ENCODE peak calls at places on chromosomes 7 and 10, in six cellular contexts. One of them, this sample, is unnamed.

GRCh38 chr7:91519241-91520200 is 255.3 kb downstream of the FZD1 start:
- DNase-seq in HT1080: peak
- DNase-seq in iPS DF 6.9: no peak
- DNase-seq in stimulated activated naive B cell treated with anti-CD40 and anti-IgM and Interleukin-4, amounts not matched to agents 10 μg/mL and 1 μg/mL and 100 μg/mL, for 72 hours: no peak
- DNase-seq in erythroblast: no peak
- DNase-seq in activated CD4-positive, alpha-beta T cell treated with anti-CD3 and anti-CD28 coated beads for 4 hours: no peak
- DNase-seq in this sample: no peak

GRCh38 chr7:17968791-17969715 is 28.8 kb upstream of the SNX13 start:
- DNase-seq in HT1080: no peak
- DNase-seq in stimulated activated naive B cell treated with anti-CD40 and anti-IgM and Interleukin-4, amounts not matched to agents 10 μg/mL and 1 μg/mL and 100 μg/mL, for 72 hours: no peak
- DNase-seq in iPS DF 6.9: no peak
- DNase-seq in activated CD4-positive, alpha-beta T cell treated with anti-CD3 and anti-CD28 coated beads for 4 hours: no peak
- DNase-seq in erythroblast: no peak
- DNase-seq in this sample: no peak

GRCh38 chr10:130763071-130763470 is 548.5 kb downstream of the TCERG1L start:
- DNase-seq in erythroblast: no peak
- DNase-seq in iPS DF 6.9: no peak
- DNase-seq in HT1080: no peak
- DNase-seq in stimulated activated naive B cell treated with anti-CD40 and anti-IgM and Interleukin-4, amounts not matched to agents 10 μg/mL and 1 μg/mL and 100 μg/mL, for 72 hours: no peak
- DNase-seq in activated CD4-positive, alpha-beta T cell treated with anti-CD3 and anti-CD28 coated beads for 4 hours: no peak
- DNase-seq in this sample: no peak

GRCh38 chr10:61815505-61815904 is 86.0 kb upstream of the ARID5B start:
- DNase-seq in iPS DF 6.9: no peak
- DNase-seq in HT1080: no peak
- DNase-seq in activated CD4-positive, alpha-beta T cell treated with anti-CD3 and anti-CD28 coated beads for 4 hours: no peak
- DNase-seq in erythroblast: no peak
- DNase-seq in stimulated activated naive B cell treated with anti-CD40 and anti-IgM and Interleukin-4, amounts not matched to agents 10 μg/mL and 1 μg/mL and 100 μg/mL, for 72 hours: no peak
- DNase-seq in this sample: no peak

GRCh38 chr10:70820976-70821750 is 5.4 kb downstream of the SGPL1 start:
- DNase-seq in HT1080: no peak
- DNase-seq in activated CD4-positive, alpha-beta T cell treated with anti-CD3 and anti-CD28 coated beads for 4 hours: no peak
- DNase-seq in stimulated activated naive B cell treated with anti-CD40 and anti-IgM and Interleukin-4, amounts not matched to agents 10 μg/mL and 1 μg/mL and 100 μg/mL, for 72 hours: no peak
- DNase-seq in erythroblast: peak
- DNase-seq in iPS DF 6.9: no peak
- DNase-seq in this sample: no peak

GRCh38 chr7:115047968-115048720 is 126.2 kb downstream of the MDFIC start:
- DNase-seq in erythroblast: no peak
- DNase-seq in stimulated activated naive B cell treated with anti-CD40 and anti-IgM and Interleukin-4, amounts not matched to agents 10 μg/mL and 1 μg/mL and 100 μg/mL, for 72 hours: no peak
- DNase-seq in HT1080: no peak
- DNase-seq in iPS DF 6.9: no peak
- DNase-seq in activated CD4-positive, alpha-beta T cell treated with anti-CD3 and anti-CD28 coated beads for 4 hours: no peak
- DNase-seq in this sample: no peak

GRCh38 chr10:97135464-97135863 is 50.3 kb downstream of the SLIT1 start:
- DNase-seq in activated CD4-positive, alpha-beta T cell treated with anti-CD3 and anti-CD28 coated beads for 4 hours: no peak
- DNase-seq in HT1080: no peak
- DNase-seq in erythroblast: no peak
- DNase-seq in stimulated activated naive B cell treated with anti-CD40 and anti-IgM and Interleukin-4, amounts not matched to agents 10 μg/mL and 1 μg/mL and 100 μg/mL, for 72 hours: no peak
- DNase-seq in iPS DF 6.9: no peak
- DNase-seq in this sample: no peak

GRCh38 chr7:14020339-14020900 is 31.0 kb upstream of the ETV1 start:
- DNase-seq in iPS DF 6.9: no peak
- DNase-seq in activated CD4-positive, alpha-beta T cell treated with anti-CD3 and anti-CD28 coated beads for 4 hours: no peak
- DNase-seq in erythroblast: no peak
- DNase-seq in HT1080: peak
- DNase-seq in stimulated activated naive B cell treated with anti-CD40 and anti-IgM and Interleukin-4, amounts not matched to agents 10 μg/mL and 1 μg/mL and 100 μg/mL, for 72 hours: no peak
- DNase-seq in this sample: no peak

GRCh38 chr7:2478800-2479199 is 2.6 kb upstream of the GRIFIN start:
- DNase-seq in erythroblast: no peak
- DNase-seq in activated CD4-positive, alpha-beta T cell treated with anti-CD3 and anti-CD28 coated beads for 4 hours: no peak
- DNase-seq in iPS DF 6.9: no peak
- DNase-seq in stimulated activated naive B cell treated with anti-CD40 and anti-IgM and Interleukin-4, amounts not matched to agents 10 μg/mL and 1 μg/mL and 100 μg/mL, for 72 hours: no peak
- DNase-seq in HT1080: no peak
- DNase-seq in this sample: no peak

GRCh38 chr7:42091461-42092229 is 145.4 kb downstream of the GLI3 start:
- DNase-seq in stimulated activated naive B cell treated with anti-CD40 and anti-IgM and Interleukin-4, amounts not matched to agents 10 μg/mL and 1 μg/mL and 100 μg/mL, for 72 hours: no peak
- DNase-seq in erythroblast: no peak
- DNase-seq in activated CD4-positive, alpha-beta T cell treated with anti-CD3 and anti-CD28 coated beads for 4 hours: no peak
- DNase-seq in HT1080: no peak
- DNase-seq in iPS DF 6.9: peak
- DNase-seq in this sample: no peak

GRCh38 chr7:117023325-117023854 is 70.1 kb downstream of the ST7 start:
- DNase-seq in HT1080: no peak
- DNase-seq in activated CD4-positive, alpha-beta T cell treated with anti-CD3 and anti-CD28 coated beads for 4 hours: no peak
- DNase-seq in stimulated activated naive B cell treated with anti-CD40 and anti-IgM and Interleukin-4, amounts not matched to agents 10 μg/mL and 1 μg/mL and 100 μg/mL, for 72 hours: no peak
- DNase-seq in iPS DF 6.9: no peak
- DNase-seq in erythroblast: no peak
- DNase-seq in this sample: no peak

GRCh38 chr10:46525177-46525823 is 31.2 kb downstream of the GPRIN2 start:
- DNase-seq in activated CD4-positive, alpha-beta T cell treated with anti-CD3 and anti-CD28 coated beads for 4 hours: no peak
- DNase-seq in erythroblast: peak
- DNase-seq in HT1080: peak
- DNase-seq in iPS DF 6.9: no peak
- DNase-seq in stimulated activated naive B cell treated with anti-CD40 and anti-IgM and Interleukin-4, amounts not matched to agents 10 μg/mL and 1 μg/mL and 100 μg/mL, for 72 hours: no peak
- DNase-seq in this sample: no peak

GRCh38 chr7:139661043-139661440 is 116.8 kb downstream of the HIPK2 start:
- DNase-seq in HT1080: no peak
- DNase-seq in erythroblast: no peak
- DNase-seq in activated CD4-positive, alpha-beta T cell treated with anti-CD3 and anti-CD28 coated beads for 4 hours: no peak
- DNase-seq in iPS DF 6.9: no peak
- DNase-seq in stimulated activated naive B cell treated with anti-CD40 and anti-IgM and Interleukin-4, amounts not matched to agents 10 μg/mL and 1 μg/mL and 100 μg/mL, for 72 hours: no peak
- DNase-seq in this sample: no peak

GRCh38 chr10:14838582-14839304 is 637 bp downstream of the HSPA14 start:
- DNase-seq in HT1080: peak
- DNase-seq in activated CD4-positive, alpha-beta T cell treated with anti-CD3 and anti-CD28 coated beads for 4 hours: peak
- DNase-seq in stimulated activated naive B cell treated with anti-CD40 and anti-IgM and Interleukin-4, amounts not matched to agents 10 μg/mL and 1 μg/mL and 100 μg/mL, for 72 hours: peak
- DNase-seq in iPS DF 6.9: no peak
- DNase-seq in erythroblast: peak
- DNase-seq in this sample: peak

GRCh38 chr7:2607913-2608899 is 23.6 kb upstream of the TTYH3 start:
- DNase-seq in erythroblast: no peak
- DNase-seq in iPS DF 6.9: no peak
- DNase-seq in HT1080: no peak
- DNase-seq in stimulated activated naive B cell treated with anti-CD40 and anti-IgM and Interleukin-4, amounts not matched to agents 10 μg/mL and 1 μg/mL and 100 μg/mL, for 72 hours: no peak
- DNase-seq in activated CD4-positive, alpha-beta T cell treated with anti-CD3 and anti-CD28 coated beads for 4 hours: no peak
- DNase-seq in this sample: peak

GRCh38 chr7:32026076-32026425 is 44.2 kb downstream of the PDE1C start:
- DNase-seq in HT1080: no peak
- DNase-seq in iPS DF 6.9: no peak
- DNase-seq in erythroblast: no peak
- DNase-seq in stimulated activated naive B cell treated with anti-CD40 and anti-IgM and Interleukin-4, amounts not matched to agents 10 μg/mL and 1 μg/mL and 100 μg/mL, for 72 hours: no peak
- DNase-seq in activated CD4-positive, alpha-beta T cell treated with anti-CD3 and anti-CD28 coated beads for 4 hours: no peak
- DNase-seq in this sample: no peak

GRCh38 chr10:121526040-121526790 is 72.0 kb downstream of the FGFR2 start:
- DNase-seq in stimulated activated naive B cell treated with anti-CD40 and anti-IgM and Interleukin-4, amounts not matched to agents 10 μg/mL and 1 μg/mL and 100 μg/mL, for 72 hours: no peak
- DNase-seq in iPS DF 6.9: no peak
- DNase-seq in activated CD4-positive, alpha-beta T cell treated with anti-CD3 and anti-CD28 coated beads for 4 hours: no peak
- DNase-seq in HT1080: no peak
- DNase-seq in erythroblast: no peak
- DNase-seq in this sample: no peak

GRCh38 chr7:130966246-130967009 is 232.4 kb upstream of the KLF14 start:
- DNase-seq in HT1080: peak
- DNase-seq in erythroblast: no peak
- DNase-seq in activated CD4-positive, alpha-beta T cell treated with anti-CD3 and anti-CD28 coated beads for 4 hours: no peak
- DNase-seq in iPS DF 6.9: no peak
- DNase-seq in stimulated activated naive B cell treated with anti-CD40 and anti-IgM and Interleukin-4, amounts not matched to agents 10 μg/mL and 1 μg/mL and 100 μg/mL, for 72 hours: no peak
- DNase-seq in this sample: no peak

GRCh38 chr10:14022954-14023353 is 307.8 kb downstream of the FRMD4A start:
- DNase-seq in iPS DF 6.9: no peak
- DNase-seq in HT1080: no peak
- DNase-seq in erythroblast: no peak
- DNase-seq in stimulated activated naive B cell treated with anti-CD40 and anti-IgM and Interleukin-4, amounts not matched to agents 10 μg/mL and 1 μg/mL and 100 μg/mL, for 72 hours: no peak
- DNase-seq in activated CD4-positive, alpha-beta T cell treated with anti-CD3 and anti-CD28 coated beads for 4 hours: no peak
- DNase-seq in this sample: no peak

GRCh38 chr10:109504401-109504800 is 418.9 kb downstream of the XPNPEP1 start:
- DNase-seq in erythroblast: no peak
- DNase-seq in HT1080: peak
- DNase-seq in stimulated activated naive B cell treated with anti-CD40 and anti-IgM and Interleukin-4, amounts not matched to agents 10 μg/mL and 1 μg/mL and 100 μg/mL, for 72 hours: no peak
- DNase-seq in iPS DF 6.9: no peak
- DNase-seq in activated CD4-positive, alpha-beta T cell treated with anti-CD3 and anti-CD28 coated beads for 4 hours: no peak
- DNase-seq in this sample: no peak